ENCODE peak calls at places on chromosomes 4 and X, in six cellular contexts. One of them, this sample, is unnamed.
A peak's percentile ranks its signal among the peaks of the same experiment; 100 is the strongest.

GRCh38 chr4:57668621-57669020 is 558.4 kb upstream of the IGFBP7 start:
- DNase-seq in activated CD4-positive, alpha-beta T cell treated with anti-CD3 and anti-CD28 coated beads, Interleukin-2, amount 10 ng/mL, durations not matched to agents 7 days and 5 days: no peak
- DNase-seq in HT-29: no peak
- DNase-seq in activated T-cell treated with anti-CD3 and anti-CD28 coated beads, Interleukin-2, amount 50 U/mL, for 72 hours: no peak
- DNase-seq in AML-193: no peak
- DNase-seq in stimulated activated CD4-positive, alpha-beta T cell treated with anti-CD3 and anti-CD28 coated beads, Interleukin-15, amount 100 ng/mL, for 24 hours: no peak
- DNase-seq in this sample: no peak

GRCh38 chr4:150248181-150248580 is 169.9 kb downstream of the DCLK2 start:
- DNase-seq in activated CD4-positive, alpha-beta T cell treated with anti-CD3 and anti-CD28 coated beads, Interleukin-2, amount 10 ng/mL, durations not matched to agents 7 days and 5 days: no peak
- DNase-seq in stimulated activated CD4-positive, alpha-beta T cell treated with anti-CD3 and anti-CD28 coated beads, Interleukin-15, amount 100 ng/mL, for 24 hours: no peak
- DNase-seq in AML-193: no peak
- DNase-seq in HT-29: peak; percentile 21
- DNase-seq in activated T-cell treated with anti-CD3 and anti-CD28 coated beads, Interleukin-2, amount 50 U/mL, for 72 hours: no peak
- DNase-seq in this sample: no peak

GRCh38 chr4:24607338-24607737 is 23.0 kb upstream of the DHX15 start:
- DNase-seq in activated CD4-positive, alpha-beta T cell treated with anti-CD3 and anti-CD28 coated beads, Interleukin-2, amount 10 ng/mL, durations not matched to agents 7 days and 5 days: no peak
- DNase-seq in stimulated activated CD4-positive, alpha-beta T cell treated with anti-CD3 and anti-CD28 coated beads, Interleukin-15, amount 100 ng/mL, for 24 hours: no peak
- DNase-seq in HT-29: no peak
- DNase-seq in activated T-cell treated with anti-CD3 and anti-CD28 coated beads, Interleukin-2, amount 50 U/mL, for 72 hours: no peak
- DNase-seq in AML-193: no peak
- DNase-seq in this sample: no peak

GRCh38 chrX:136909119-136909705 is 28.7 kb upstream of the RBMX start:
- DNase-seq in AML-193: peak; percentile 62
- DNase-seq in stimulated activated CD4-positive, alpha-beta T cell treated with anti-CD3 and anti-CD28 coated beads, Interleukin-15, amount 100 ng/mL, for 24 hours: peak; percentile 82
- DNase-seq in activated CD4-positive, alpha-beta T cell treated with anti-CD3 and anti-CD28 coated beads, Interleukin-2, amount 10 ng/mL, durations not matched to agents 7 days and 5 days: peak; percentile 73
- DNase-seq in activated T-cell treated with anti-CD3 and anti-CD28 coated beads, Interleukin-2, amount 50 U/mL, for 72 hours: peak; percentile 72
- DNase-seq in HT-29: peak; percentile 77
- DNase-seq in this sample: peak; percentile 86

GRCh38 chr4:22203436-22204011 is 255.0 kb upstream of the KCNIP4 start:
- DNase-seq in activated T-cell treated with anti-CD3 and anti-CD28 coated beads, Interleukin-2, amount 50 U/mL, for 72 hours: no peak
- DNase-seq in activated CD4-positive, alpha-beta T cell treated with anti-CD3 and anti-CD28 coated beads, Interleukin-2, amount 10 ng/mL, durations not matched to agents 7 days and 5 days: no peak
- DNase-seq in AML-193: no peak
- DNase-seq in stimulated activated CD4-positive, alpha-beta T cell treated with anti-CD3 and anti-CD28 coated beads, Interleukin-15, amount 100 ng/mL, for 24 hours: no peak
- DNase-seq in HT-29: no peak
- DNase-seq in this sample: no peak

GRCh38 chr4:162497564-162498167 is 333.9 kb upstream of the FSTL5 start:
- DNase-seq in stimulated activated CD4-positive, alpha-beta T cell treated with anti-CD3 and anti-CD28 coated beads, Interleukin-15, amount 100 ng/mL, for 24 hours: peak; percentile 3
- DNase-seq in AML-193: peak; percentile 38
- DNase-seq in activated CD4-positive, alpha-beta T cell treated with anti-CD3 and anti-CD28 coated beads, Interleukin-2, amount 10 ng/mL, durations not matched to agents 7 days and 5 days: peak; percentile 28
- DNase-seq in HT-29: peak; percentile 39
- DNase-seq in activated T-cell treated with anti-CD3 and anti-CD28 coated beads, Interleukin-2, amount 50 U/mL, for 72 hours: no peak
- DNase-seq in this sample: peak; percentile 36

GRCh38 chr4:168831585-168831918 is 178.5 kb downstream of the CBR4 start:
- DNase-seq in activated CD4-positive, alpha-beta T cell treated with anti-CD3 and anti-CD28 coated beads, Interleukin-2, amount 10 ng/mL, durations not matched to agents 7 days and 5 days: no peak
- DNase-seq in AML-193: no peak
- DNase-seq in stimulated activated CD4-positive, alpha-beta T cell treated with anti-CD3 and anti-CD28 coated beads, Interleukin-15, amount 100 ng/mL, for 24 hours: no peak
- DNase-seq in activated T-cell treated with anti-CD3 and anti-CD28 coated beads, Interleukin-2, amount 50 U/mL, for 72 hours: no peak
- DNase-seq in HT-29: no peak
- DNase-seq in this sample: no peak

GRCh38 chrX:102345916-102346315 is 93.9 kb downstream of the NXF2B start:
- DNase-seq in activated CD4-positive, alpha-beta T cell treated with anti-CD3 and anti-CD28 coated beads, Interleukin-2, amount 10 ng/mL, durations not matched to agents 7 days and 5 days: peak; percentile 66
- DNase-seq in HT-29: peak; percentile 73
- DNase-seq in AML-193: no peak
- DNase-seq in activated T-cell treated with anti-CD3 and anti-CD28 coated beads, Interleukin-2, amount 50 U/mL, for 72 hours: peak; percentile 65
- DNase-seq in stimulated activated CD4-positive, alpha-beta T cell treated with anti-CD3 and anti-CD28 coated beads, Interleukin-15, amount 100 ng/mL, for 24 hours: peak; percentile 67
- DNase-seq in this sample: peak; percentile 31

GRCh38 chr4:186727149-186727976 is 3.7 kb upstream of the FAT1 start:
- DNase-seq in activated CD4-positive, alpha-beta T cell treated with anti-CD3 and anti-CD28 coated beads, Interleukin-2, amount 10 ng/mL, durations not matched to agents 7 days and 5 days: no peak
- DNase-seq in activated T-cell treated with anti-CD3 and anti-CD28 coated beads, Interleukin-2, amount 50 U/mL, for 72 hours: no peak
- DNase-seq in stimulated activated CD4-positive, alpha-beta T cell treated with anti-CD3 and anti-CD28 coated beads, Interleukin-15, amount 100 ng/mL, for 24 hours: no peak
- DNase-seq in HT-29: peak; percentile 36
- DNase-seq in AML-193: no peak
- DNase-seq in this sample: no peak

GRCh38 chr4:98496446-98496845 is 162.0 kb downstream of the TSPAN5 start:
- DNase-seq in HT-29: no peak
- DNase-seq in activated CD4-positive, alpha-beta T cell treated with anti-CD3 and anti-CD28 coated beads, Interleukin-2, amount 10 ng/mL, durations not matched to agents 7 days and 5 days: no peak
- DNase-seq in AML-193: no peak
- DNase-seq in activated T-cell treated with anti-CD3 and anti-CD28 coated beads, Interleukin-2, amount 50 U/mL, for 72 hours: no peak
- DNase-seq in stimulated activated CD4-positive, alpha-beta T cell treated with anti-CD3 and anti-CD28 coated beads, Interleukin-15, amount 100 ng/mL, for 24 hours: no peak
- DNase-seq in this sample: no peak

GRCh38 chr4:39062499-39062898 is 467 bp downstream of the KLHL5 start:
- DNase-seq in stimulated activated CD4-positive, alpha-beta T cell treated with anti-CD3 and anti-CD28 coated beads, Interleukin-15, amount 100 ng/mL, for 24 hours: no peak
- DNase-seq in activated CD4-positive, alpha-beta T cell treated with anti-CD3 and anti-CD28 coated beads, Interleukin-2, amount 10 ng/mL, durations not matched to agents 7 days and 5 days: no peak
- DNase-seq in activated T-cell treated with anti-CD3 and anti-CD28 coated beads, Interleukin-2, amount 50 U/mL, for 72 hours: no peak
- DNase-seq in AML-193: no peak
- DNase-seq in HT-29: no peak
- DNase-seq in this sample: no peak

GRCh38 chrX:7083468-7084396 is 63.8 kb upstream of the STS start:
- DNase-seq in activated CD4-positive, alpha-beta T cell treated with anti-CD3 and anti-CD28 coated beads, Interleukin-2, amount 10 ng/mL, durations not matched to agents 7 days and 5 days: peak; percentile 73
- DNase-seq in activated T-cell treated with anti-CD3 and anti-CD28 coated beads, Interleukin-2, amount 50 U/mL, for 72 hours: peak; percentile 82
- DNase-seq in HT-29: no peak
- DNase-seq in AML-193: peak; percentile 63
- DNase-seq in stimulated activated CD4-positive, alpha-beta T cell treated with anti-CD3 and anti-CD28 coated beads, Interleukin-15, amount 100 ng/mL, for 24 hours: peak; percentile 57
- DNase-seq in this sample: peak; percentile 51

GRCh38 chrX:650274-650673 is 19.7 kb downstream of the SHOX start:
- DNase-seq in HT-29: no peak
- DNase-seq in activated T-cell treated with anti-CD3 and anti-CD28 coated beads, Interleukin-2, amount 50 U/mL, for 72 hours: no peak
- DNase-seq in AML-193: no peak
- DNase-seq in activated CD4-positive, alpha-beta T cell treated with anti-CD3 and anti-CD28 coated beads, Interleukin-2, amount 10 ng/mL, durations not matched to agents 7 days and 5 days: no peak
- DNase-seq in stimulated activated CD4-positive, alpha-beta T cell treated with anti-CD3 and anti-CD28 coated beads, Interleukin-15, amount 100 ng/mL, for 24 hours: no peak
- DNase-seq in this sample: no peak

GRCh38 chr4:56844817-56845580 is 23.5 kb upstream of the SPINK2 start:
- DNase-seq in activated T-cell treated with anti-CD3 and anti-CD28 coated beads, Interleukin-2, amount 50 U/mL, for 72 hours: no peak
- DNase-seq in AML-193: no peak
- DNase-seq in stimulated activated CD4-positive, alpha-beta T cell treated with anti-CD3 and anti-CD28 coated beads, Interleukin-15, amount 100 ng/mL, for 24 hours: no peak
- DNase-seq in activated CD4-positive, alpha-beta T cell treated with anti-CD3 and anti-CD28 coated beads, Interleukin-2, amount 10 ng/mL, durations not matched to agents 7 days and 5 days: no peak
- DNase-seq in HT-29: no peak
- DNase-seq in this sample: no peak

GRCh38 chr4:130600706-130601105 is 1504.8 kb downstream of the C4orf33 start:
- DNase-seq in activated CD4-positive, alpha-beta T cell treated with anti-CD3 and anti-CD28 coated beads, Interleukin-2, amount 10 ng/mL, durations not matched to agents 7 days and 5 days: no peak
- DNase-seq in activated T-cell treated with anti-CD3 and anti-CD28 coated beads, Interleukin-2, amount 50 U/mL, for 72 hours: no peak
- DNase-seq in AML-193: no peak
- DNase-seq in HT-29: no peak
- DNase-seq in stimulated activated CD4-positive, alpha-beta T cell treated with anti-CD3 and anti-CD28 coated beads, Interleukin-15, amount 100 ng/mL, for 24 hours: no peak
- DNase-seq in this sample: no peak

GRCh38 chr4:169846396-169846795 is 88.7 kb upstream of the HPF1 start:
- DNase-seq in stimulated activated CD4-positive, alpha-beta T cell treated with anti-CD3 and anti-CD28 coated beads, Interleukin-15, amount 100 ng/mL, for 24 hours: no peak
- DNase-seq in HT-29: no peak
- DNase-seq in AML-193: no peak
- DNase-seq in activated CD4-positive, alpha-beta T cell treated with anti-CD3 and anti-CD28 coated beads, Interleukin-2, amount 10 ng/mL, durations not matched to agents 7 days and 5 days: no peak
- DNase-seq in activated T-cell treated with anti-CD3 and anti-CD28 coated beads, Interleukin-2, amount 50 U/mL, for 72 hours: no peak
- DNase-seq in this sample: no peak

GRCh38 chr4:121146530-121146929 is 17.6 kb downstream of the TNIP3 start:
- DNase-seq in HT-29: no peak
- DNase-seq in stimulated activated CD4-positive, alpha-beta T cell treated with anti-CD3 and anti-CD28 coated beads, Interleukin-15, amount 100 ng/mL, for 24 hours: no peak
- DNase-seq in AML-193: no peak
- DNase-seq in activated CD4-positive, alpha-beta T cell treated with anti-CD3 and anti-CD28 coated beads, Interleukin-2, amount 10 ng/mL, durations not matched to agents 7 days and 5 days: no peak
- DNase-seq in activated T-cell treated with anti-CD3 and anti-CD28 coated beads, Interleukin-2, amount 50 U/mL, for 72 hours: no peak
- DNase-seq in this sample: no peak

GRCh38 chr4:17558941-17559708 is 17.9 kb upstream of the LAP3 start:
- DNase-seq in activated T-cell treated with anti-CD3 and anti-CD28 coated beads, Interleukin-2, amount 50 U/mL, for 72 hours: no peak
- DNase-seq in activated CD4-positive, alpha-beta T cell treated with anti-CD3 and anti-CD28 coated beads, Interleukin-2, amount 10 ng/mL, durations not matched to agents 7 days and 5 days: no peak
- DNase-seq in AML-193: no peak
- DNase-seq in HT-29: no peak
- DNase-seq in stimulated activated CD4-positive, alpha-beta T cell treated with anti-CD3 and anti-CD28 coated beads, Interleukin-15, amount 100 ng/mL, for 24 hours: no peak
- DNase-seq in this sample: no peak

GRCh38 chr4:93809773-93810172 is 18.8 kb upstream of the ATOH1 start:
- DNase-seq in activated T-cell treated with anti-CD3 and anti-CD28 coated beads, Interleukin-2, amount 50 U/mL, for 72 hours: no peak
- DNase-seq in HT-29: no peak
- DNase-seq in AML-193: no peak
- DNase-seq in stimulated activated CD4-positive, alpha-beta T cell treated with anti-CD3 and anti-CD28 coated beads, Interleukin-15, amount 100 ng/mL, for 24 hours: no peak
- DNase-seq in activated CD4-positive, alpha-beta T cell treated with anti-CD3 and anti-CD28 coated beads, Interleukin-2, amount 10 ng/mL, durations not matched to agents 7 days and 5 days: no peak
- DNase-seq in this sample: no peak

GRCh38 chr4:76308548-76308947 is 2.0 kb downstream of the STBD1 start:
- DNase-seq in AML-193: no peak
- DNase-seq in stimulated activated CD4-positive, alpha-beta T cell treated with anti-CD3 and anti-CD28 coated beads, Interleukin-15, amount 100 ng/mL, for 24 hours: no peak
- DNase-seq in activated T-cell treated with anti-CD3 and anti-CD28 coated beads, Interleukin-2, amount 50 U/mL, for 72 hours: no peak
- DNase-seq in activated CD4-positive, alpha-beta T cell treated with anti-CD3 and anti-CD28 coated beads, Interleukin-2, amount 10 ng/mL, durations not matched to agents 7 days and 5 days: no peak
- DNase-seq in HT-29: peak; percentile 60
- DNase-seq in this sample: no peak

GRCh38 chrX:72475952-72476668 is 96.5 kb downstream of the HDAC8 start:
- DNase-seq in activated T-cell treated with anti-CD3 and anti-CD28 coated beads, Interleukin-2, amount 50 U/mL, for 72 hours: no peak
- DNase-seq in activated CD4-positive, alpha-beta T cell treated with anti-CD3 and anti-CD28 coated beads, Interleukin-2, amount 10 ng/mL, durations not matched to agents 7 days and 5 days: no peak
- DNase-seq in HT-29: no peak
- DNase-seq in stimulated activated CD4-positive, alpha-beta T cell treated with anti-CD3 and anti-CD28 coated beads, Interleukin-15, amount 100 ng/mL, for 24 hours: no peak
- DNase-seq in AML-193: no peak
- DNase-seq in this sample: no peak

GRCh38 chr4:70601422-70602039 is 9.5 kb downstream of the AMBN start:
- DNase-seq in stimulated activated CD4-positive, alpha-beta T cell treated with anti-CD3 and anti-CD28 coated beads, Interleukin-15, amount 100 ng/mL, for 24 hours: peak; percentile 65
- DNase-seq in activated CD4-positive, alpha-beta T cell treated with anti-CD3 and anti-CD28 coated beads, Interleukin-2, amount 10 ng/mL, durations not matched to agents 7 days and 5 days: peak; percentile 79
- DNase-seq in activated T-cell treated with anti-CD3 and anti-CD28 coated beads, Interleukin-2, amount 50 U/mL, for 72 hours: peak; percentile 59
- DNase-seq in HT-29: peak; percentile 84
- DNase-seq in AML-193: peak; percentile 51
- DNase-seq in this sample: peak; percentile 42

GRCh38 chr4:185123479-185123878 is 19.6 kb upstream of the SLC25A4 start:
- DNase-seq in activated T-cell treated with anti-CD3 and anti-CD28 coated beads, Interleukin-2, amount 50 U/mL, for 72 hours: no peak
- DNase-seq in stimulated activated CD4-positive, alpha-beta T cell treated with anti-CD3 and anti-CD28 coated beads, Interleukin-15, amount 100 ng/mL, for 24 hours: no peak
- DNase-seq in HT-29: no peak
- DNase-seq in activated CD4-positive, alpha-beta T cell treated with anti-CD3 and anti-CD28 coated beads, Interleukin-2, amount 10 ng/mL, durations not matched to agents 7 days and 5 days: no peak
- DNase-seq in AML-193: no peak
- DNase-seq in this sample: no peak

GRCh38 chr4:75623036-75623435 is 7.3 kb downstream of the CDKL2 start:
- DNase-seq in activated CD4-positive, alpha-beta T cell treated with anti-CD3 and anti-CD28 coated beads, Interleukin-2, amount 10 ng/mL, durations not matched to agents 7 days and 5 days: no peak
- DNase-seq in stimulated activated CD4-positive, alpha-beta T cell treated with anti-CD3 and anti-CD28 coated beads, Interleukin-15, amount 100 ng/mL, for 24 hours: no peak
- DNase-seq in AML-193: no peak
- DNase-seq in activated T-cell treated with anti-CD3 and anti-CD28 coated beads, Interleukin-2, amount 50 U/mL, for 72 hours: no peak
- DNase-seq in HT-29: no peak
- DNase-seq in this sample: no peak

GRCh38 chr4:56681158-56681848 is at the start of gene HOPX:
- DNase-seq in activated CD4-positive, alpha-beta T cell treated with anti-CD3 and anti-CD28 coated beads, Interleukin-2, amount 10 ng/mL, durations not matched to agents 7 days and 5 days: peak; percentile 51
- DNase-seq in AML-193: no peak
- DNase-seq in activated T-cell treated with anti-CD3 and anti-CD28 coated beads, Interleukin-2, amount 50 U/mL, for 72 hours: peak; percentile 80
- DNase-seq in HT-29: peak; percentile 74
- DNase-seq in stimulated activated CD4-positive, alpha-beta T cell treated with anti-CD3 and anti-CD28 coated beads, Interleukin-15, amount 100 ng/mL, for 24 hours: peak; percentile 80
- DNase-seq in this sample: peak; percentile 42

GRCh38 chr4:11898796-11899195 is 470.1 kb upstream of the HS3ST1 start:
- DNase-seq in activated CD4-positive, alpha-beta T cell treated with anti-CD3 and anti-CD28 coated beads, Interleukin-2, amount 10 ng/mL, durations not matched to agents 7 days and 5 days: no peak
- DNase-seq in HT-29: no peak
- DNase-seq in activated T-cell treated with anti-CD3 and anti-CD28 coated beads, Interleukin-2, amount 50 U/mL, for 72 hours: no peak
- DNase-seq in stimulated activated CD4-positive, alpha-beta T cell treated with anti-CD3 and anti-CD28 coated beads, Interleukin-15, amount 100 ng/mL, for 24 hours: no peak
- DNase-seq in AML-193: no peak
- DNase-seq in this sample: no peak

GRCh38 chr4:110586137-110586850 is 36.6 kb downstream of the PITX2 start:
- DNase-seq in AML-193: peak; percentile 31
- DNase-seq in HT-29: peak; percentile 55
- DNase-seq in activated CD4-positive, alpha-beta T cell treated with anti-CD3 and anti-CD28 coated beads, Interleukin-2, amount 10 ng/mL, durations not matched to agents 7 days and 5 days: no peak
- DNase-seq in activated T-cell treated with anti-CD3 and anti-CD28 coated beads, Interleukin-2, amount 50 U/mL, for 72 hours: no peak
- DNase-seq in stimulated activated CD4-positive, alpha-beta T cell treated with anti-CD3 and anti-CD28 coated beads, Interleukin-15, amount 100 ng/mL, for 24 hours: no peak
- DNase-seq in this sample: peak; percentile 51

GRCh38 chr4:185941476-185941875 is 127.5 kb upstream of the TLR3 start:
- DNase-seq in activated T-cell treated with anti-CD3 and anti-CD28 coated beads, Interleukin-2, amount 50 U/mL, for 72 hours: no peak
- DNase-seq in HT-29: no peak
- DNase-seq in stimulated activated CD4-positive, alpha-beta T cell treated with anti-CD3 and anti-CD28 coated beads, Interleukin-15, amount 100 ng/mL, for 24 hours: no peak
- DNase-seq in AML-193: no peak
- DNase-seq in activated CD4-positive, alpha-beta T cell treated with anti-CD3 and anti-CD28 coated beads, Interleukin-2, amount 10 ng/mL, durations not matched to agents 7 days and 5 days: no peak
- DNase-seq in this sample: no peak

GRCh38 chr4:107318078-107318477 is 282.0 kb upstream of the DKK2 start:
- DNase-seq in stimulated activated CD4-positive, alpha-beta T cell treated with anti-CD3 and anti-CD28 coated beads, Interleukin-15, amount 100 ng/mL, for 24 hours: no peak
- DNase-seq in activated CD4-positive, alpha-beta T cell treated with anti-CD3 and anti-CD28 coated beads, Interleukin-2, amount 10 ng/mL, durations not matched to agents 7 days and 5 days: no peak
- DNase-seq in activated T-cell treated with anti-CD3 and anti-CD28 coated beads, Interleukin-2, amount 50 U/mL, for 72 hours: no peak
- DNase-seq in HT-29: no peak
- DNase-seq in AML-193: no peak
- DNase-seq in this sample: no peak